ENCODE peak calls at places on chromosome 21, in seven cellular contexts. H is cardiac muscle cell; Y is activated CD8-positive, alpha-beta memory T cell treated with anti-CD3 and anti-CD28 coated beads, Interleukin-2, amount 50 U/mL, for 4 hours; V is pancreas; J is stimulated activated CD4-positive, alpha-beta T cell treated with anti-CD3 and anti-CD28 coated beads, Interleukin-1b, Interleukin-23, amount 100 ng/mL, for 4 hours; P is AG08396; L is activated T-helper 1 cell treated with Interleukin-2 at 50 U/mL for 16 hours. D is an unnamed sample.

GRCh38 chr21:41747943-41748738 is 18.7 kb downstream of the RIPK4 start:
- DNase-seq in H (no peak), Y (no peak), V (no peak), J (no peak), P (no peak), L (no peak), D (no peak)

GRCh38 chr21:45423201-45423955 is 18.4 kb downstream of the COL18A1 start:
- DNase-seq in H (no peak), Y (no peak), V (no peak), J (no peak), P (no peak), L (no peak), D (no peak)

GRCh38 chr21:40765771-40766170 is 81.2 kb downstream of the DSCAM start:
- DNase-seq in H (no peak), Y (no peak), V (no peak), J (no peak), P (no peak), L (no peak), D (no peak)

GRCh38 chr21:16534408-16535099 is 804.8 kb downstream of the USP25 start:
- DNase-seq in H (peak), Y (no peak), V (peak), J (no peak), P (peak), L (no peak), D (no peak)

GRCh38 chr21:30676737-30677136 is 34.1 kb downstream of the KRTAP20-3 start:
- DNase-seq in H (no peak), Y (no peak), V (no peak), J (no peak), P (no peak), L (no peak), D (no peak)

GRCh38 chr21:31343680-31344480 is at the start of gene TIAM1:
- DNase-seq in H (peak), Y (peak), V (peak), J (peak), P (peak), L (no peak), D (peak)

GRCh38 chr21:34074283-34075098 is 1.1 kb downstream of the MRPS6 start:
- DNase-seq in H (peak), Y (no peak), V (peak), J (no peak), P (no peak), L (no peak), D (no peak)

GRCh38 chr21:38989745-38990423 is 184.2 kb downstream of the ETS2 start:
- DNase-seq in H (peak), Y (no peak), V (no peak), J (no peak), P (peak), L (no peak), D (peak)

GRCh38 chr21:45143855-45144254 is 69.5 kb downstream of the ADARB1 start:
- DNase-seq in H (no peak), Y (no peak), V (no peak), J (no peak), P (no peak), L (no peak), D (no peak)

GRCh38 chr21:39281207-39281606 is 32.2 kb downstream of the BRWD1 start:
- DNase-seq in H (no peak), Y (no peak), V (no peak), J (no peak), P (no peak), L (no peak), D (no peak)

GRCh38 chr21:40671721-40672120 is 175.2 kb downstream of the DSCAM start:
- DNase-seq in H (no peak), Y (no peak), V (no peak), J (no peak), P (no peak), L (no peak), D (no peak)

GRCh38 chr21:41360072-41360821 is 1.6 kb upstream of the MX2 start:
- DNase-seq in H (peak), Y (no peak), V (peak), J (no peak), P (peak), L (no peak), D (no peak)